ENCODE peak calls at places on chromosome 6, in eight cellular contexts. M, E, P, S, G, H, O and D are unnamed samples.

GRCh38 chr6:111972714-111973678 is 80.9 kb upstream of the CCN6 start:
- DNase-seq in M (peak; percentile 33), E (peak; percentile 31), H (no peak), G (no peak), S (no peak), O (peak; percentile 70), P (peak; percentile 85), D (no peak)

GRCh38 chr6:9494864-9495263 is 920.0 kb downstream of the TFAP2A start:
- DNase-seq in M (no peak), P (no peak), S (no peak), G (no peak), H (no peak), E (no peak), O (no peak), D (no peak)

GRCh38 chr6:15253107-15254073 is 7.5 kb downstream of the JARID2 start:
- DNase-seq in H (no peak), O (no peak), M (no peak), E (no peak), S (no peak), G (no peak), P (no peak), D (no peak)

GRCh38 chr6:72621243-72622093 is at the start of gene KCNQ5:
- DNase-seq in H (peak; percentile 3), G (no peak), O (peak; percentile 36), M (peak; percentile 48), P (no peak), S (peak; percentile 56), E (no peak), D (peak; percentile 34)

GRCh38 chr6:170244721-170245201 is 46.1 kb downstream of the DLL1 start:
- DNase-seq in H (no peak), E (no peak), G (no peak), S (peak; percentile 33), M (peak; percentile 66), P (no peak), O (no peak), D (no peak)

GRCh38 chr6:169959129-169960002 is 207.9 kb downstream of the ERMARD start:
- DNase-seq in G (peak; percentile 51), O (peak; percentile 61), P (no peak), E (no peak), S (no peak), M (peak; percentile 81), H (no peak), D (peak; percentile 33)

GRCh38 chr6:44053760-44054556 is 73.3 kb downstream of the MRPL14 start:
- DNase-seq in P (no peak), O (no peak), H (no peak), E (no peak), G (no peak), M (no peak), S (no peak), D (no peak)

GRCh38 chr6:3220366-3220765 is 7.1 kb downstream of the TUBB2B start:
- DNase-seq in S (no peak), P (no peak), O (no peak), M (no peak), E (no peak), H (no peak), G (no peak), D (no peak)

GRCh38 chr6:164344801-164345291 is 930.3 kb downstream of the QKI start:
- DNase-seq in M (no peak), H (no peak), P (no peak), G (no peak), O (no peak), S (no peak), E (no peak), D (no peak)

GRCh38 chr6:7730852-7731251 is 5.0 kb downstream of the BMP6 start:
- DNase-seq in M (no peak), H (no peak), G (no peak), O (no peak), E (no peak), S (no peak), P (peak; percentile 45), D (no peak)

GRCh38 chr6:106287215-106287614 is 38.3 kb downstream of the ATG5 start:
- DNase-seq in G (no peak), E (no peak), P (no peak), M (no peak), O (no peak), S (no peak), H (no peak), D (no peak)

GRCh38 chr6:96520851-96521115 is 823 bp upstream of the UFL1 start:
- DNase-seq in E (no peak), S (no peak), M (no peak), H (no peak), O (no peak), P (no peak), G (no peak), D (no peak)

GRCh38 chr6:65259080-65259479 is 447.9 kb downstream of the EYS start:
- DNase-seq in O (no peak), H (no peak), P (peak; percentile 0), E (no peak), S (no peak), G (no peak), M (no peak), D (no peak)

GRCh38 chr6:90195094-90195793 is 101.4 kb downstream of the BACH2 start:
- DNase-seq in O (no peak), H (no peak), P (no peak), M (peak; percentile 47), S (no peak), G (no peak), E (no peak), D (no peak)

GRCh38 chr6:164640946-164641345 is 668.5 kb downstream of the C6orf118 start:
- DNase-seq in S (no peak), O (no peak), E (no peak), M (no peak), G (no peak), P (no peak), H (no peak), D (no peak)

GRCh38 chr6:157613011-157613522 is 210.0 kb upstream of the SNX9 start:
- DNase-seq in H (no peak), O (no peak), G (no peak), S (no peak), M (no peak), P (peak; percentile 64), E (no peak), D (no peak)

GRCh38 chr6:89079611-89080213 is 839 bp upstream of the PNRC1 start:
- DNase-seq in E (peak; percentile 35), O (peak; percentile 55), M (no peak), S (no peak), G (no peak), P (no peak), H (no peak), D (no peak)

GRCh38 chr6:147868493-147869222 is 360.2 kb downstream of the SAMD5 start:
- DNase-seq in O (no peak), H (no peak), E (no peak), G (no peak), S (no peak), M (no peak), P (no peak), D (no peak)

GRCh38 chr6:87905101-87905517 is 142.5 kb upstream of the SPACA1 start:
- DNase-seq in H (no peak), O (no peak), S (no peak), G (no peak), E (no peak), M (no peak), P (no peak), D (no peak)

GRCh38 chr6:10269814-10270472 is 144.9 kb downstream of the TFAP2A start:
- DNase-seq in P (no peak), H (no peak), M (no peak), E (no peak), O (no peak), G (no peak), S (no peak), D (no peak)

GRCh38 chr6:157741889-157742615 is 81.0 kb upstream of the SNX9 start:
- DNase-seq in P (no peak), M (no peak), H (no peak), E (no peak), G (no peak), S (no peak), O (no peak), D (no peak)

GRCh38 chr6:36907781-36908180 is 22.0 kb downstream of the C6orf89 start:
- DNase-seq in S (no peak), P (no peak), O (no peak), E (no peak), M (no peak), G (no peak), H (no peak), D (no peak)

GRCh38 chr6:157323924-157324276 is 581 bp upstream of the TMEM242 start:
- DNase-seq in G (no peak), S (peak; percentile 76), M (peak; percentile 84), O (peak; percentile 37), E (no peak), H (peak; percentile 62), P (peak; percentile 59), D (peak; percentile 43)

GRCh38 chr6:31721351-31722020 is at the start of gene LY6G6C:
- DNase-seq in O (no peak), E (no peak), S (no peak), P (no peak), H (no peak), G (no peak), M (no peak), D (no peak)

GRCh38 chr6:42344756-42345155 is 107.0 kb downstream of the TRERF1 start:
- DNase-seq in G (no peak), E (no peak), P (no peak), H (no peak), M (no peak), O (no peak), S (no peak), D (no peak)

GRCh38 chr6:168137024-168137423 is 58.0 kb upstream of the FRMD1 start:
- DNase-seq in H (no peak), E (no peak), S (no peak), O (no peak), P (no peak), M (no peak), G (no peak), D (no peak)

GRCh38 chr6:154408906-154409500 is 52.4 kb upstream of the IPCEF1 start:
- DNase-seq in E (no peak), G (no peak), P (no peak), O (no peak), M (peak; percentile 57), S (no peak), H (no peak), D (no peak)

GRCh38 chr6:130223508-130223907 is 757 bp upstream of the SAMD3 start:
- DNase-seq in G (no peak), M (peak; percentile 27), H (no peak), O (peak; percentile 73), P (no peak), E (peak; percentile 51), S (no peak), D (peak; percentile 28)

GRCh38 chr6:37862992-37863391 is 43.5 kb downstream of the ZFAND3 start:
- DNase-seq in G (no peak), P (no peak), M (no peak), E (no peak), H (no peak), O (no peak), S (no peak), D (no peak)